ENCODE peak calls at places on chromosomes 12 and 14, in six cellular contexts. One of them, this sample, is unnamed.

GRCh38 chr12:67649165-67650126 is 901 bp downstream of the DYRK2 start:
- DNase-seq in vagina: no peak
- DNase-seq in heart left ventricle: peak; percentile 47
- DNase-seq in tibial artery: no peak
- DNase-seq in ascending aorta: no peak
- DNase-seq in GM06990: peak; percentile 46
- DNase-seq in this sample: peak; percentile 66

GRCh38 chr14:31895206-31895605 is 181.9 kb upstream of the ARHGAP5 start:
- DNase-seq in vagina: no peak
- DNase-seq in heart left ventricle: no peak
- DNase-seq in tibial artery: no peak
- DNase-seq in ascending aorta: no peak
- DNase-seq in GM06990: no peak
- DNase-seq in this sample: no peak

GRCh38 chr12:124651508-124652273 is 84.3 kb upstream of the NCOR2 start:
- DNase-seq in vagina: no peak
- DNase-seq in heart left ventricle: no peak
- DNase-seq in tibial artery: no peak
- DNase-seq in ascending aorta: no peak
- DNase-seq in GM06990: no peak
- DNase-seq in this sample: no peak

GRCh38 chr14:34053666-34054065 is 102.8 kb upstream of the EGLN3 start:
- DNase-seq in vagina: no peak
- DNase-seq in heart left ventricle: peak; percentile 73
- DNase-seq in tibial artery: peak; percentile 45
- DNase-seq in ascending aorta: no peak
- DNase-seq in GM06990: no peak
- DNase-seq in this sample: no peak

GRCh38 chr14:68794856-68795601 is 2.2 kb upstream of the ZFP36L1 start:
- DNase-seq in vagina: no peak
- DNase-seq in heart left ventricle: no peak
- DNase-seq in tibial artery: peak; percentile 73
- DNase-seq in ascending aorta: peak; percentile 84
- DNase-seq in GM06990: peak; percentile 64
- DNase-seq in this sample: no peak

GRCh38 chr12:42729532-42729895 is 140.0 kb upstream of the PRICKLE1 start:
- DNase-seq in vagina: no peak
- DNase-seq in heart left ventricle: no peak
- DNase-seq in tibial artery: no peak
- DNase-seq in ascending aorta: no peak
- DNase-seq in GM06990: no peak
- DNase-seq in this sample: no peak

GRCh38 chr14:62914025-62914424 is 131.2 kb downstream of the KCNH5 start:
- DNase-seq in vagina: no peak
- DNase-seq in heart left ventricle: no peak
- DNase-seq in tibial artery: no peak
- DNase-seq in ascending aorta: no peak
- DNase-seq in GM06990: no peak
- DNase-seq in this sample: no peak

GRCh38 chr12:103742349-103742784 is 98.7 kb downstream of the NT5DC3 start:
- DNase-seq in vagina: no peak
- DNase-seq in heart left ventricle: peak; percentile 23
- DNase-seq in tibial artery: no peak
- DNase-seq in ascending aorta: no peak
- DNase-seq in GM06990: no peak
- DNase-seq in this sample: no peak

GRCh38 chr12:111685322-111685810 is 390 bp downstream of the BRAP start:
- DNase-seq in vagina: no peak
- DNase-seq in heart left ventricle: no peak
- DNase-seq in tibial artery: peak; percentile 20
- DNase-seq in ascending aorta: no peak
- DNase-seq in GM06990: no peak
- DNase-seq in this sample: peak; percentile 35

GRCh38 chr14:62181591-62181990 is 419.4 kb downstream of the SNAPC1 start:
- DNase-seq in vagina: no peak
- DNase-seq in heart left ventricle: no peak
- DNase-seq in tibial artery: no peak
- DNase-seq in ascending aorta: no peak
- DNase-seq in GM06990: no peak
- DNase-seq in this sample: no peak

GRCh38 chr12:65566776-65567175 is 257.5 kb upstream of the HMGA2 start:
- DNase-seq in vagina: no peak
- DNase-seq in heart left ventricle: no peak
- DNase-seq in tibial artery: no peak
- DNase-seq in ascending aorta: no peak
- DNase-seq in GM06990: no peak
- DNase-seq in this sample: no peak

GRCh38 chr14:97021571-97022171 is 224.5 kb downstream of the VRK1 start:
- DNase-seq in vagina: no peak
- DNase-seq in heart left ventricle: no peak
- DNase-seq in tibial artery: no peak
- DNase-seq in ascending aorta: no peak
- DNase-seq in GM06990: no peak
- DNase-seq in this sample: no peak

GRCh38 chr12:46442723-46443122 is 70.2 kb upstream of the SLC38A2 start:
- DNase-seq in vagina: no peak
- DNase-seq in heart left ventricle: no peak
- DNase-seq in tibial artery: no peak
- DNase-seq in ascending aorta: no peak
- DNase-seq in GM06990: no peak
- DNase-seq in this sample: no peak

GRCh38 chr14:90513151-90514014 is 116.6 kb downstream of the CALM1 start:
- DNase-seq in vagina: no peak
- DNase-seq in heart left ventricle: peak; percentile 71
- DNase-seq in tibial artery: no peak
- DNase-seq in ascending aorta: peak; percentile 78
- DNase-seq in GM06990: no peak
- DNase-seq in this sample: no peak

GRCh38 chr14:21023817-21024667 is 819 bp downstream of the NDRG2 start:
- DNase-seq in vagina: peak; percentile 84
- DNase-seq in heart left ventricle: no peak
- DNase-seq in tibial artery: no peak
- DNase-seq in ascending aorta: no peak
- DNase-seq in GM06990: no peak
- DNase-seq in this sample: no peak

GRCh38 chr12:86660000-86660399 is 403.8 kb upstream of the MGAT4C start:
- DNase-seq in vagina: no peak
- DNase-seq in heart left ventricle: no peak
- DNase-seq in tibial artery: no peak
- DNase-seq in ascending aorta: no peak
- DNase-seq in GM06990: no peak
- DNase-seq in this sample: no peak

GRCh38 chr12:9039397-9039977 is 50.1 kb downstream of the KLRG1 start:
- DNase-seq in vagina: no peak
- DNase-seq in heart left ventricle: no peak
- DNase-seq in tibial artery: no peak
- DNase-seq in ascending aorta: no peak
- DNase-seq in GM06990: no peak
- DNase-seq in this sample: peak; percentile 76

GRCh38 chr12:10826258-10826657 is at the start of gene TAS2R10:
- DNase-seq in vagina: no peak
- DNase-seq in heart left ventricle: no peak
- DNase-seq in tibial artery: no peak
- DNase-seq in ascending aorta: no peak
- DNase-seq in GM06990: no peak
- DNase-seq in this sample: no peak

GRCh38 chr12:124432376-124432775 is 135.0 kb downstream of the NCOR2 start:
- DNase-seq in vagina: no peak
- DNase-seq in heart left ventricle: no peak
- DNase-seq in tibial artery: no peak
- DNase-seq in ascending aorta: no peak
- DNase-seq in GM06990: no peak
- DNase-seq in this sample: no peak

GRCh38 chr14:101767618-101768362 is 6.3 kb downstream of the PPP2R5C start:
- DNase-seq in vagina: no peak
- DNase-seq in heart left ventricle: no peak
- DNase-seq in tibial artery: no peak
- DNase-seq in ascending aorta: no peak
- DNase-seq in GM06990: no peak
- DNase-seq in this sample: no peak

GRCh38 chr12:29546000-29546399 is 48.5 kb upstream of the OVCH1 start:
- DNase-seq in vagina: no peak
- DNase-seq in heart left ventricle: peak; percentile 14
- DNase-seq in tibial artery: no peak
- DNase-seq in ascending aorta: no peak
- DNase-seq in GM06990: no peak
- DNase-seq in this sample: no peak

GRCh38 chr14:68792022-68792829 is 641 bp downstream of the ZFP36L1 start:
- DNase-seq in vagina: peak; percentile 89
- DNase-seq in heart left ventricle: no peak
- DNase-seq in tibial artery: no peak
- DNase-seq in ascending aorta: peak; percentile 68
- DNase-seq in GM06990: peak; percentile 51
- DNase-seq in this sample: no peak

DNA sequence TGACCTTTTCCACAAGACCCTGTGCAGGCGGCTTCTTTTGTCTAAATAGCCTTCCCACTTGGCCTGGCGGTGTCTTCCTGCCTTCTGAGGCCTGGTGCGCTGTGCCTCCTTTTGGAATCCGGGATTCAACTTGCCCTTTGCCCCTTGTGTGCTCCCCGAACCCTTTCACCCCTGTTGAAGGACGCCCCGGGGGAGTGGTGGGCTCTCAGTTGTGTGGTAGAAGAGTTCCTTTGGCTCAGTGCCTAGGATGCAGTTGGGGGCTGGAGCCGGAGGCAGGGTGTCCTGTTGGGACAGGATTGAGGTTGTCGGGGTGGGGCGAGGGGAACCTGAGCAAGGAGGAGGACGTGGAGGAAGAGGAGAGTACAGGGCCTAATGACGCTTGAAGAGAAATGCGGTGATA is 34.5 kb downstream of the KLC1 start:
- DNase-seq in vagina: no peak
- DNase-seq in heart left ventricle: no peak
- DNase-seq in tibial artery: no peak
- DNase-seq in ascending aorta: no peak
- DNase-seq in GM06990: no peak
- DNase-seq in this sample: no peak
- TF ChIP-seq CTCF in vagina: no peak
- TF ChIP-seq CTCF in heart left ventricle: no peak
- TF ChIP-seq CTCF in tibial artery: no peak
- TF ChIP-seq CTCF in ascending aorta: no peak
- TF ChIP-seq CTCF in GM06990: no peak
- TF ChIP-seq CTCF in this sample: no peak

DNA sequence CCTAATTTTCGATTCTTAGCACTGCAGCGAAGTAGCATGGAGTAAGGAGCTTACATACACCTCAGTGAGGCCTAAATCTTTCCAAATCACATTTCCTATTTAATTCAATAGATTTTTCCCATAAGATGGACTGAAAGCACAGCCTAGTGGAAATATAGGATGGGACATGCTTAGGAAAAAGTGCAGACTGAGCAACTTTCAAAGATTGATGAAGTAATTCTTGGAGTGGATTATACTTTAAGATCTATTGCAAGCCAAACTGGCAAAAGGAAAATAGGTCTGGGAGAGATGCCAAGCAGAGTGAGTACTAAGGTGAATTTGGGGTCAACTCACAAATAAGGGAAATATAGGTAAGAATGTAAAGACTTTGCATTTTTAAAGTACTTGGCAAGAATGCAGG is 170.3 kb upstream of the FOXG1 start:
- DNase-seq in vagina: no peak
- DNase-seq in heart left ventricle: no peak
- DNase-seq in tibial artery: no peak
- DNase-seq in ascending aorta: no peak
- DNase-seq in GM06990: no peak
- DNase-seq in this sample: no peak
- TF ChIP-seq CTCF in vagina: no peak
- TF ChIP-seq CTCF in heart left ventricle: no peak
- TF ChIP-seq CTCF in tibial artery: no peak
- TF ChIP-seq CTCF in ascending aorta: no peak
- TF ChIP-seq CTCF in GM06990: no peak
- TF ChIP-seq CTCF in this sample: no peak

DNA sequence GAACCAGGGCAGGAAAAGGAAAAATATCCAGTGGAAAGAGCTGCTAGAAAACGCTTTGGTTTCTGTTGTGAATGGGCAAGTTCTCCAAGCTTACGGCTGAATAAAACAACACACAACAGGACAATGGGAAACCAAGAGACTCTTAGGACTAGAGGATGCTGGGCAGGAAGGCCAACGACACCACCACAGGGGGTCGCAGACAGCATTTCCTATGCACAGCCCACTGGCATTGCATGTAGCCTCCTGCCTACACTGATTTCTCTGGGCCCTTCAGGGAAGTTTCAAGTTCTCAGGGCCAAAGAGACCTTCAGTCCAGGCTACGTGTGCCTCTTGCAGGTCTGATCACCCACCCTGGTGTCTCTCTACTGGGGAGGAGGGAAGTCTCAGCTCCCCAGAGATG is 108.0 kb downstream of the RIMBP2 start:
- DNase-seq in vagina: no peak
- DNase-seq in heart left ventricle: no peak
- DNase-seq in tibial artery: no peak
- DNase-seq in ascending aorta: no peak
- DNase-seq in GM06990: no peak
- DNase-seq in this sample: no peak
- TF ChIP-seq CTCF in vagina: no peak
- TF ChIP-seq CTCF in heart left ventricle: no peak
- TF ChIP-seq CTCF in tibial artery: no peak
- TF ChIP-seq CTCF in ascending aorta: no peak
- TF ChIP-seq CTCF in GM06990: no peak
- TF ChIP-seq CTCF in this sample: no peak

GRCh38 chr14:65815127-65815526 is 402.6 kb downstream of the FUT8 start:
- DNase-seq in vagina: no peak
- DNase-seq in heart left ventricle: no peak
- DNase-seq in tibial artery: no peak
- DNase-seq in ascending aorta: no peak
- DNase-seq in GM06990: no peak
- DNase-seq in this sample: no peak
- TF ChIP-seq CTCF in vagina: no peak
- TF ChIP-seq CTCF in heart left ventricle: no peak
- TF ChIP-seq CTCF in tibial artery: no peak
- TF ChIP-seq CTCF in ascending aorta: no peak
- TF ChIP-seq CTCF in GM06990: no peak
- TF ChIP-seq CTCF in this sample: no peak

This sample was measured in GM13976.